ENCODE peak calls at places on chromosomes 5 and 9, in four cellular contexts. F, Q, Z and H are unnamed samples.
A peak's percentile ranks its signal among the peaks of the same experiment; 100 is the strongest.

GRCh38 chr5:64180661-64181343 is 15.2 kb downstream of the RNF180 start:
- DNase-seq in F (no peak), Q (no peak), Z (no peak), H (no peak)

GRCh38 chr9:112051812-112052211 is 123.3 kb downstream of the SUSD1 start:
- DNase-seq in F (no peak), Q (no peak), Z (no peak), H (no peak)

GRCh38 chr9:91255327-91255726 is 106.4 kb downstream of the AUH start:
- DNase-seq in F (no peak), Q (no peak), Z (no peak), H (no peak)

GRCh38 chr9:115850548-115851304 is 302.9 kb upstream of the PAPPA start:
- DNase-seq in F (no peak), Q (no peak), Z (no peak), H (no peak)

GRCh38 chr9:18105996-18106595 is 367.9 kb upstream of the ADAMTSL1 start:
- DNase-seq in F (no peak), Q (no peak), Z (no peak), H (no peak)

GRCh38 chr5:111511174-111512025 is 935 bp downstream of the STARD4 start:
- DNase-seq in F (no peak), Q (no peak), Z (no peak), H (no peak)

GRCh38 chr5:5645198-5645597 is 222.7 kb downstream of the ICE1 start:
- DNase-seq in F (no peak), Q (no peak), Z (no peak), H (no peak)

GRCh38 chr5:39755986-39756385 is 331.2 kb upstream of the DAB2 start:
- DNase-seq in F (no peak), Q (no peak), Z (no peak), H (no peak)

GRCh38 chr9:81801190-81801589 is 111.8 kb upstream of the TLE1 start:
- DNase-seq in F (no peak), Q (no peak), Z (no peak), H (no peak)

GRCh38 chr9:126055386-126055785 is 271.2 kb upstream of the MVB12B start:
- DNase-seq in F (no peak), Q (no peak), Z (no peak), H (no peak)

GRCh38 chr5:95027151-95027721 is 257.7 kb downstream of the MCTP1 start:
- DNase-seq in F (no peak), Q (no peak), Z (no peak), H (no peak)

GRCh38 chr9:132798817-132799790 is 79.0 kb downstream of the AK8 start:
- DNase-seq in F (no peak), Q (no peak), Z (no peak), H (no peak)

GRCh38 chr9:111961575-111961974 is 65.0 kb downstream of the UGCG start:
- DNase-seq in F (no peak), Q (no peak), Z (no peak), H (peak; percentile 83)

GRCh38 chr9:14902561-14902960 is 7.7 kb downstream of the FREM1 start:
- DNase-seq in F (no peak), Q (no peak), Z (no peak), H (no peak)

GRCh38 chr9:77011973-77012817 is 7.3 kb upstream of the FOXB2 start:
- DNase-seq in F (peak; percentile 6), Q (no peak), Z (peak; percentile 40), H (no peak)

GRCh38 chr5:31355337-31355736 is 161.9 kb downstream of the CDH6 start:
- DNase-seq in F (no peak), Q (no peak), Z (no peak), H (no peak)

GRCh38 chr5:132310141-132310834 is 16.1 kb downstream of the SLC22A4 start:
- DNase-seq in F (no peak), Q (no peak), Z (no peak), H (no peak)

GRCh38 chr5:9452181-9452580 is 93.7 kb downstream of the SEMA5A start:
- DNase-seq in F (no peak), Q (no peak), Z (no peak), H (no peak)

GRCh38 chr5:139065296-139065695 is 132.9 kb downstream of the SIL1 start:
- DNase-seq in F (no peak), Q (no peak), Z (no peak), H (no peak)

GRCh38 chr5:34522599-34523381 is 133.3 kb upstream of the RAI14 start:
- DNase-seq in F (peak; percentile 9), Q (peak; percentile 28), Z (peak; percentile 54), H (peak; percentile 78)

GRCh38 chr5:110900829-110901228 is 162.0 kb downstream of the SLC25A46 start:
- DNase-seq in F (no peak), Q (no peak), Z (no peak), H (no peak)

GRCh38 chr5:127957183-127957582 is 126.4 kb upstream of the SLC12A2 start:
- DNase-seq in F (no peak), Q (no peak), Z (no peak), H (no peak)

GRCh38 chr5:68285075-68285827 is 69.7 kb downstream of the PIK3R1 start:
- DNase-seq in F (no peak), Q (no peak), Z (no peak), H (no peak)

GRCh38 chr5:73722224-73722623 is 96.2 kb downstream of the ARHGEF28 start:
- DNase-seq in F (no peak), Q (no peak), Z (no peak), H (no peak)

GRCh38 chr5:76766746-76767145 is 50.8 kb downstream of the F2R start:
- DNase-seq in F (no peak), Q (no peak), Z (no peak), H (no peak)

GRCh38 chr5:126357585-126358342 is 65.4 kb upstream of the GRAMD2B start:
- DNase-seq in F (no peak), Q (no peak), Z (no peak), H (no peak)

GRCh38 chr9:134174526-134175290 is 10.3 kb upstream of the RNU6ATAC start:
- DNase-seq in F (no peak), Q (no peak), Z (no peak), H (no peak)

GRCh38 chr5:176817369-176817841 is 7.0 kb downstream of the UNC5A start:
- DNase-seq in F (no peak), Q (no peak), Z (no peak), H (no peak)

GRCh38 chr5:141050622-141051525 is at the start of gene PCDHB1:
- DNase-seq in F (no peak), Q (no peak), Z (no peak), H (no peak)

GRCh38 chr9:130333041-130334040 is 67.8 kb downstream of the HMCN2 start:
- DNase-seq in F (no peak), Q (no peak), Z (no peak), H (no peak)

GRCh38 chr9:115595951-115596742 is 478.2 kb upstream of the TNC start:
- DNase-seq in F (no peak), Q (no peak), Z (no peak), H (no peak)

GRCh38 chr5:71809446-71809845 is 90.4 kb downstream of the CARTPT start:
- DNase-seq in F (no peak), Q (no peak), Z (no peak), H (no peak)

GRCh38 chr5:74216012-74216411 is 424.5 kb downstream of the ENC1 start:
- DNase-seq in F (no peak), Q (no peak), Z (no peak), H (no peak)

GRCh38 chr5:73522989-73523388 is 24.7 kb downstream of the BTF3 start:
- DNase-seq in F (no peak), Q (no peak), Z (no peak), H (no peak)

GRCh38 chr5:115685480-115685879 is 59.6 kb upstream of the TMED7 start:
- DNase-seq in F (no peak), Q (no peak), Z (no peak), H (no peak)

GRCh38 chr5:138663561-138663960 is 88.4 kb upstream of the HSPA9 start:
- DNase-seq in F (no peak), Q (no peak), Z (no peak), H (no peak)

GRCh38 chr5:140010798-140011197 is 32.3 kb downstream of the NRG2 start:
- DNase-seq in F (no peak), Q (no peak), Z (no peak), H (no peak)